ENCODE peak calls at places on chromosomes 6 and 20, in four cellular contexts. F is amygdala, I is RWPE1, C is hippocampal formation. Y is an unnamed sample.

GRCh38 chr6:44050872-44051421 is 76.3 kb downstream of the MRPL14 start:
- DNase-seq in I (no peak), F (no peak), C (no peak), Y (peak)

GRCh38 chr20:48886189-48886588 is 35.3 kb upstream of the ARFGEF2 start:
- DNase-seq in F (no peak), C (no peak), I (no peak), Y (no peak)

GRCh38 chr20:43446361-43446879 is 11.3 kb upstream of the SRSF6 start:
- DNase-seq in F (no peak), I (peak), C (no peak), Y (no peak)

GRCh38 chr6:157539421-157539822 is 158.4 kb downstream of the ZDHHC14 start:
- DNase-seq in F (no peak), I (no peak), C (no peak), Y (no peak)

GRCh38 chr20:15857131-15857784 is 716.0 kb downstream of the KIF16B start:
- DNase-seq in C (no peak), I (no peak), F (no peak), Y (no peak)

GRCh38 chr6:107704377-107705013 is 119.6 kb downstream of the SCML4 start:
- DNase-seq in I (peak), F (no peak), C (no peak), Y (peak)

GRCh38 chr6:158002951-158003853 is 21.5 kb downstream of the SYNJ2 start:
- DNase-seq in F (no peak), I (no peak), C (peak), Y (no peak)

GRCh38 chr20:62368629-62369507 is 1.8 kb upstream of the LAMA5 start:
- DNase-seq in F (peak), C (no peak), I (peak), Y (peak)

GRCh38 chr6:31402324-31403282 is 792 bp upstream of the MICA start:
- DNase-seq in C (no peak), I (peak), F (no peak), Y (peak)

GRCh38 chr6:142359271-142359960 is 57.6 kb downstream of the ADGRG6 start:
- DNase-seq in I (no peak), F (no peak), C (no peak), Y (no peak)

GRCh38 chr6:84681693-84682326 is 82.6 kb downstream of the TBX18 start:
- DNase-seq in I (no peak), C (no peak), F (no peak), Y (no peak)

GRCh38 chr20:51661609-51662178 is 106.5 kb downstream of the ATP9A start:
- DNase-seq in I (peak), C (no peak), F (no peak), Y (peak)

GRCh38 chr6:37994238-37994637 is 174.7 kb downstream of the ZFAND3 start:
- DNase-seq in F (no peak), C (no peak), I (peak), Y (no peak)

Y was measured in MCF 10A.